ENCODE peak calls at places on chromosome 19, in ten cellular contexts. One of them, this sample, is unnamed.

GRCh38 chr19:11387154-11388034 is 3.3 kb upstream of the EPOR start:
- DNase-seq in Panc1: no peak
- DNase-seq in endothelial cell of umbilical vein: no peak
- DNase-seq in K562: no peak
- DNase-seq in spleen: no peak
- DNase-seq in GM23338: no peak
- DNase-seq in esophagus muscularis mucosa: no peak
- DNase-seq in transverse colon: no peak
- DNase-seq in vagina: no peak
- DNase-seq in SK-N-SH: no peak
- DNase-seq in this sample: no peak

GRCh38 chr19:35777411-35777841 is 2.1 kb downstream of the ARHGAP33 start:
- DNase-seq in Panc1: no peak
- DNase-seq in endothelial cell of umbilical vein: no peak
- DNase-seq in K562: no peak
- DNase-seq in spleen: no peak
- DNase-seq in GM23338: peak; percentile 83
- DNase-seq in esophagus muscularis mucosa: no peak
- DNase-seq in transverse colon: no peak
- DNase-seq in vagina: no peak
- DNase-seq in SK-N-SH: no peak
- DNase-seq in this sample: no peak

GRCh38 chr19:10908380-10908960 is 20.0 kb downstream of the YIPF2 start:
- DNase-seq in Panc1: no peak
- DNase-seq in endothelial cell of umbilical vein: no peak
- DNase-seq in K562: no peak
- DNase-seq in spleen: no peak
- DNase-seq in GM23338: no peak
- DNase-seq in esophagus muscularis mucosa: no peak
- DNase-seq in transverse colon: no peak
- DNase-seq in vagina: no peak
- DNase-seq in SK-N-SH: no peak
- DNase-seq in this sample: no peak

GRCh38 chr19:45922281-45922680 is 7.7 kb upstream of the NANOS2 start:
- DNase-seq in Panc1: no peak
- DNase-seq in endothelial cell of umbilical vein: no peak
- DNase-seq in K562: no peak
- DNase-seq in spleen: no peak
- DNase-seq in GM23338: peak; percentile 94
- DNase-seq in esophagus muscularis mucosa: no peak
- DNase-seq in transverse colon: no peak
- DNase-seq in vagina: no peak
- DNase-seq in SK-N-SH: no peak
- DNase-seq in this sample: no peak

GRCh38 chr19:17052439-17052838 is 22.8 kb downstream of the HAUS8 start:
- DNase-seq in Panc1: no peak
- DNase-seq in endothelial cell of umbilical vein: peak; percentile 55
- DNase-seq in K562: no peak
- DNase-seq in spleen: no peak
- DNase-seq in GM23338: peak; percentile 88
- DNase-seq in esophagus muscularis mucosa: no peak
- DNase-seq in transverse colon: peak; percentile 64
- DNase-seq in vagina: no peak
- DNase-seq in SK-N-SH: peak; percentile 62
- DNase-seq in this sample: peak; percentile 32

GRCh38 chr19:10768369-10768768 is 50.5 kb downstream of the DNM2 start:
- DNase-seq in Panc1: no peak
- DNase-seq in endothelial cell of umbilical vein: no peak
- DNase-seq in K562: no peak
- DNase-seq in spleen: no peak
- DNase-seq in GM23338: no peak
- DNase-seq in esophagus muscularis mucosa: no peak
- DNase-seq in transverse colon: no peak
- DNase-seq in vagina: no peak
- DNase-seq in SK-N-SH: no peak
- DNase-seq in this sample: no peak

GRCh38 chr19:29375429-29376093 is 150.2 kb upstream of the VSTM2B start:
- DNase-seq in Panc1: no peak
- DNase-seq in endothelial cell of umbilical vein: no peak
- DNase-seq in K562: no peak
- DNase-seq in spleen: no peak
- DNase-seq in GM23338: no peak
- DNase-seq in esophagus muscularis mucosa: no peak
- DNase-seq in transverse colon: no peak
- DNase-seq in vagina: peak; percentile 67
- DNase-seq in SK-N-SH: no peak
- DNase-seq in this sample: peak; percentile 9

GRCh38 chr19:55146078-55146647 is 2.8 kb downstream of the TNNT1 start:
- DNase-seq in Panc1: no peak
- DNase-seq in endothelial cell of umbilical vein: no peak
- DNase-seq in K562: peak; percentile 90
- DNase-seq in spleen: no peak
- DNase-seq in GM23338: peak; percentile 91
- DNase-seq in esophagus muscularis mucosa: no peak
- DNase-seq in transverse colon: no peak
- DNase-seq in vagina: no peak
- DNase-seq in SK-N-SH: peak; percentile 76
- DNase-seq in this sample: no peak

GRCh38 chr19:46480409-46480808 is 9.0 kb upstream of the PNMA8A start:
- DNase-seq in Panc1: no peak
- DNase-seq in endothelial cell of umbilical vein: peak; percentile 16
- DNase-seq in K562: no peak
- DNase-seq in spleen: no peak
- DNase-seq in GM23338: peak; percentile 71
- DNase-seq in esophagus muscularis mucosa: no peak
- DNase-seq in transverse colon: peak; percentile 22
- DNase-seq in vagina: no peak
- DNase-seq in SK-N-SH: no peak
- DNase-seq in this sample: no peak

GRCh38 chr19:41879080-41879479 is 2.0 kb downstream of the CD79A start:
- DNase-seq in Panc1: no peak
- DNase-seq in endothelial cell of umbilical vein: no peak
- DNase-seq in K562: no peak
- DNase-seq in spleen: no peak
- DNase-seq in GM23338: no peak
- DNase-seq in esophagus muscularis mucosa: no peak
- DNase-seq in transverse colon: no peak
- DNase-seq in vagina: no peak
- DNase-seq in SK-N-SH: no peak
- DNase-seq in this sample: no peak
- H3K4me1 ChIP-seq in Panc1: no peaks in the 10 kb centered on the region
- H3K4me1 ChIP-seq in endothelial cell of umbilical vein: peaks cover 4% of the 10 kb centered on the region
- H3K4me1 ChIP-seq in K562: peaks cover 63% of the 10 kb centered on the region
- H3K4me1 ChIP-seq in spleen: peaks cover 93% of the 10 kb centered on the region
- H3K4me1 ChIP-seq in GM23338: peaks cover 5% of the 10 kb centered on the region
- H3K4me1 ChIP-seq in esophagus muscularis mucosa: peaks cover 15% of the 10 kb centered on the region
- H3K4me1 ChIP-seq in transverse colon: no peaks in the 10 kb centered on the region
- H3K4me1 ChIP-seq in vagina: peaks cover 8% of the 10 kb centered on the region
- H3K4me1 ChIP-seq in SK-N-SH: no peaks in the 10 kb centered on the region
- H3K4me1 ChIP-seq in this sample: peaks cover 14% of the 10 kb centered on the region

DNA sequence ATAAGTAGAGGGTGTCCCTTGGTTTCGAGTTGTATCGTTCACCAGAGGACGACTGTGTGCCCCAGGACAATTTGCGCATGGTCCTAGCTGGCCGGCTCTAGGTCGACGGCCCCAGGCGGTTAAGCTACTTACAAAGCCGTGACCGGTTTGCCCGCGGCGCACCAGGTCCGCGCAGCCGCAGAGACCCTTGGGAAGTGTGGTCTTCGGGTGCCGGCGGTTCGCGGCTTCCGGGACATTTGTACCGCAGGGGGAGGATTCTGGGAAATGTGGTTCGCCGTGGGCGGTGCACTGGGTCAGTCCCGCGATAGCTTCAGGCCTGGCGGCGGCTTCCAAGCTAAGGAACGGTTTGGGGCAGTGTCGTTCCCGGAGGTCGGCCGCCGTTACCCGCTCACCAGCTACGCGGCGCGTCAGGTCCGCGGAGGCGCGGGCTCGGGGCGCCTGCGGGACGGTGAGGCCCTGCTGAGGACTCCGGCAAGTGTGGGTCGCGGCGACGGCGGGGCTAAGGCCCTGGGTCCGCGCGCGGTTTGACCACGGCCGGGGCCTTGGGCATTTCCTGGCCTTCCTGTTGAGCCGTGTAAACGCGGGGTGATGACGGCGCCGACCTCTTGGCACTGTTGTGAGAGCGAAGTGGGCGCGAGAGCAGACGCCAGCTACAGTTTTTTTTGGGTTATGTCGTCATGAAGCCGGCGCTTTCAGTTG is at the start of gene ZNF302:
- DNase-seq in Panc1: peak; percentile 94
- DNase-seq in endothelial cell of umbilical vein: peak; percentile 99
- DNase-seq in K562: peak; percentile 15
- DNase-seq in spleen: peak; percentile 98
- DNase-seq in GM23338: peak; percentile 98
- DNase-seq in esophagus muscularis mucosa: peak; percentile 99
- DNase-seq in transverse colon: peak; percentile 97
- DNase-seq in vagina: no peak
- DNase-seq in SK-N-SH: peak; percentile 94
- DNase-seq in this sample: peak; percentile 96
- TF ChIP-seq POLR2AphosphoS5 in Panc1: peak; percentile 83
- TF ChIP-seq POLR2AphosphoS5 in endothelial cell of umbilical vein: peak; percentile 54
- TF ChIP-seq POLR2AphosphoS5 in K562: no peak
- TF ChIP-seq POLR2AphosphoS5 in spleen: peak; percentile 93
- TF ChIP-seq POLR2AphosphoS5 in GM23338: peak; percentile 89
- TF ChIP-seq POLR2AphosphoS5 in esophagus muscularis mucosa: peak; percentile 92
- TF ChIP-seq POLR2AphosphoS5 in transverse colon: peak; percentile 71
- TF ChIP-seq POLR2AphosphoS5 in vagina: peak; percentile 97
- TF ChIP-seq POLR2AphosphoS5 in SK-N-SH: peak; percentile 37
- TF ChIP-seq POLR2AphosphoS5 in this sample: peak; percentile 75

GRCh38 chr19:49573451-49573850 is 6.9 kb downstream of the NOSIP start:
- DNase-seq in Panc1: no peak
- DNase-seq in endothelial cell of umbilical vein: no peak
- DNase-seq in K562: no peak
- DNase-seq in spleen: no peak
- DNase-seq in GM23338: no peak
- DNase-seq in esophagus muscularis mucosa: no peak
- DNase-seq in transverse colon: no peak
- DNase-seq in vagina: no peak
- DNase-seq in SK-N-SH: no peak
- DNase-seq in this sample: no peak
- H3K4me1 ChIP-seq in Panc1: peaks cover 7% of the 10 kb centered on the region
- H3K4me1 ChIP-seq in endothelial cell of umbilical vein: no peaks in the 10 kb centered on the region
- H3K4me1 ChIP-seq in K562: peaks cover 21% of the 10 kb centered on the region
- H3K4me1 ChIP-seq in spleen: peaks cover 65% of the 10 kb centered on the region
- H3K4me1 ChIP-seq in GM23338: peaks cover 13% of the 10 kb centered on the region
- H3K4me1 ChIP-seq in esophagus muscularis mucosa: peaks cover 24% of the 10 kb centered on the region
- H3K4me1 ChIP-seq in transverse colon: peaks cover 8% of the 10 kb centered on the region
- H3K4me1 ChIP-seq in vagina: peaks cover 19% of the 10 kb centered on the region
- H3K4me1 ChIP-seq in SK-N-SH: peaks cover 12% of the 10 kb centered on the region
- H3K4me1 ChIP-seq in this sample: peaks cover 47% of the 10 kb centered on the region

DNA sequence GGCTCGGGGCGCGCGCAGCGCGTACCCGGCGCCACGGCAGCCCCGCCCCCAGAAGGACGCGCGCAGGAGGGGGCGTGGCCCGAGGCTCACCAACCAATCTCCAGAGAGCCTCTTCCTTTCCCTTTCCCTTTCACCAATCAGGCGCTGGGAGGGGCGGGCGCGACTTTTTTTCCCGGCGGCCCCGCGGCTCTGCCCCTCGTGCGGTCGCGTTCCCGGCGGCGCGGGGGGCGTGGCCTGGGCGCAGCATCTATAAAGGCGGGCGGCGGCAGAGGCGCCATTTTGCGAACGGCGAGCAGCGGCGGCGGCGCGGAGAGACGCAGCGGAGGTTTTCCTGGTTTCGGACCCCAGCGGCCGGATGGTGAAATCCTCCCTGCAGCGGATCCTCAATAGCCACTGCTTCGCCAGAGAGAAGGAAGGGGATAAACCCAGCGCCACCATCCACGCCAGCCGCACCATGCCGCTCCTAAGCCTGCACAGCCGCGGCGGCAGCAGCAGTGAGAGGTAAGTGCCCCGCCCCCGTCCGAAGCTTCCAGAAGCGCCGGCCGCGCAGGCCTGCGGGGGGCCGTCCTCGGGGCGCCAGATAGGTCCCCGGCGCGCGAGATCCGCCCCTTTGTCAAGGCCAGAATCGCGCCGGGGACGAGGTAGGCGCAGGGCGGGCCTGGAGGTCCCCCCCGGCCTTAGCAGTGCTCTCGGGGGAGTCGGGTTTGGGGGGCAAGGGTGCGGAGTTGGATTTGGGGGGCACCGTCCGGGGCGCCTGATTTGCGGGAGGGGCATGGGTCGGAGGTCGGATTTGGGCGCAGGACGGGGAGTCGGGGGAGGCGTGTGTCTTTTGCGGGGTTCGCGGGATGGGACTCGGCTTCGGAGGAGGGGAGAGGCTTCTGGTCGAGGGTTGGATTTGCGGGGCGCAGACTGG is 12.5 kb downstream of the PEAK3 start:
- DNase-seq in Panc1: no peak
- DNase-seq in endothelial cell of umbilical vein: peak; percentile 95
- DNase-seq in K562: peak; percentile 95
- DNase-seq in spleen: peak; percentile 98
- DNase-seq in GM23338: peak; percentile 96
- DNase-seq in esophagus muscularis mucosa: peak; percentile 100
- DNase-seq in transverse colon: peak; percentile 99
- DNase-seq in vagina: no peak
- DNase-seq in SK-N-SH: peak; percentile 100
- DNase-seq in this sample: peak; percentile 98
- TF ChIP-seq POLR2AphosphoS5 in Panc1: peak; percentile 99
- TF ChIP-seq POLR2AphosphoS5 in endothelial cell of umbilical vein: peak; percentile 99
- TF ChIP-seq POLR2AphosphoS5 in K562: peak; percentile 99
- TF ChIP-seq POLR2AphosphoS5 in spleen: peak; percentile 100
- TF ChIP-seq POLR2AphosphoS5 in GM23338: peak; percentile 99
- TF ChIP-seq POLR2AphosphoS5 in esophagus muscularis mucosa: peak; percentile 100
- TF ChIP-seq POLR2AphosphoS5 in transverse colon: peak; percentile 100
- TF ChIP-seq POLR2AphosphoS5 in vagina: peak; percentile 65
- TF ChIP-seq POLR2AphosphoS5 in SK-N-SH: peak; percentile 99
- TF ChIP-seq POLR2AphosphoS5 in this sample: peak; percentile 100

DNA sequence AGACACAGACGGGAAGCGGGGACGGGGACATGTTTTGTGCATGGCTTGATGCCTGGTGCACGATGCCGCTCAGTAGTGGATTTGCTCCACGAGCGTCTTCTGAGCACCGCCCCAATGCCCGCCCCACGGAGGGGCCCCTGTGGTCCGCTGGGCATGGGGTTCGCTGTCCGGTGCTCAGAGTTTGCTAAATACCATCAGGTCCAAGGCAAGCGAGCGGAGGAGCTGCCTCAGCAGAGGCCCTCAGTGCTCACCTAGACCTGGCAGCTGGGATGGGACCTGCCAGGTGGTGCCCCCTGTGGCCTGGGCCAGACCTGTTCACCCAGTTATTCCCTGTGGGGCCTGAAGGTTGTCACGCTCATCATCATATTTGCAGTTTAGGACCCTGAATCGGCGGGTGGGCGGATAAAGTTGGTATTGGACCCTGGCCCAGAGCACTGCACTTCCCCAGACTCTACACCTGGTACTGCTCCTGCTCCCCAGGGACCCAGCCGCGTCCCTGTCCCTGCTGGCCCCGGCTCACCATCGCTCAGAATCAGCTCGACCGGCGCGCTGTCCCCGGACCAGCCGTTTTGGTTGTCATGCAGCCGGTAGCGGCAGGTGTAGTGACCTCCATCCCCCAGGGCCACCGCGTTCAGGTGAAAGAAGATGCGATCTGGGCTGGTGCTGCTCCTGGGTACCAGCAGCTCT is 2.3 kb downstream of the A1BG start:
- DNase-seq in Panc1: no peak
- DNase-seq in endothelial cell of umbilical vein: no peak
- DNase-seq in K562: no peak
- DNase-seq in spleen: no peak
- DNase-seq in GM23338: no peak
- DNase-seq in esophagus muscularis mucosa: no peak
- DNase-seq in transverse colon: no peak
- DNase-seq in vagina: no peak
- DNase-seq in SK-N-SH: no peak
- DNase-seq in this sample: no peak
- H3K4me1 ChIP-seq in Panc1: peaks cover 8% of the 10 kb centered on the region
- H3K4me1 ChIP-seq in endothelial cell of umbilical vein: peaks cover 5% of the 10 kb centered on the region
- H3K4me1 ChIP-seq in K562: peaks cover 25% of the 10 kb centered on the region
- H3K4me1 ChIP-seq in spleen: peaks cover 56% of the 10 kb centered on the region
- H3K4me1 ChIP-seq in GM23338: no peaks in the 10 kb centered on the region
- H3K4me1 ChIP-seq in esophagus muscularis mucosa: peaks cover 29% of the 10 kb centered on the region
- H3K4me1 ChIP-seq in transverse colon: no peaks in the 10 kb centered on the region
- H3K4me1 ChIP-seq in vagina: peaks cover 40% of the 10 kb centered on the region
- H3K4me1 ChIP-seq in SK-N-SH: no peaks in the 10 kb centered on the region
- H3K4me1 ChIP-seq in this sample: peaks cover 31% of the 10 kb centered on the region

This sample was measured in stomach.